ENCODE peak calls at places on chromosomes 11 and 22, in five cellular contexts. G is amniotic epithelial cell; U is activated naive CD4-positive, alpha-beta T cell; I is GM03348; V is PC-3. S is an unnamed sample.

GRCh38 chr11:75424396-75424795 is 8.6 kb downstream of the KLHL35 start:
- DNase-seq in I (no peak), V (no peak), U (no peak), G (no peak), S (no peak)

GRCh38 chr11:12088047-12088481 is 22.3 kb upstream of the MICAL2 start:
- DNase-seq in I (peak), V (peak), G (no peak), U (no peak), S (peak)

GRCh38 chr22:20922141-20922751 is 5.0 kb downstream of the CRKL start:
- DNase-seq in G (no peak), I (no peak), U (no peak), V (peak), S (no peak)

GRCh38 chr11:65535102-65535501 is 10.2 kb downstream of the SCYL1 start:
- DNase-seq in I (no peak), V (no peak), U (no peak), G (no peak), S (no peak)

GRCh38 chr11:118341749-118342489 is 586 bp downstream of the CD3D start:
- DNase-seq in I (no peak), U (no peak), V (no peak), G (no peak), S (no peak)

GRCh38 chr11:123084454-123084853 is 22.5 kb upstream of the HSPA8 start:
- DNase-seq in V (no peak), G (no peak), U (no peak), I (no peak), S (no peak)

GRCh38 chr22:33062402-33062801 is 4.2 kb upstream of the SYN3 start:
- DNase-seq in V (no peak), I (no peak), G (no peak), U (no peak), S (no peak)

GRCh38 chr11:110086892-110087309 is 6.3 kb upstream of the ZC3H12C start:
- DNase-seq in U (no peak), G (peak), V (peak), I (peak), S (no peak)

GRCh38 chr11:66047541-66048365 is 1.2 kb downstream of the GAL3ST3 start:
- DNase-seq in I (no peak), V (no peak), U (no peak), G (no peak), S (no peak)

GRCh38 chr11:12526789-12527188 is 147.4 kb upstream of the TEAD1 start:
- DNase-seq in V (peak), U (no peak), G (peak), I (peak), S (no peak)

GRCh38 chr22:19341500-19341899 is 50.0 kb upstream of the CLTCL1 start:
- DNase-seq in V (no peak), I (no peak), U (no peak), G (no peak), S (no peak)

GRCh38 chr11:86978756-86979608 is 23.8 kb upstream of the FZD4 start:
- DNase-seq in G (peak), V (peak), U (no peak), I (peak), S (no peak)

GRCh38 chr11:128908391-128909246 is 17.5 kb downstream of the KCNJ5 start:
- DNase-seq in G (peak), V (peak), U (no peak), I (peak), S (peak)

GRCh38 chr11:116353517-116353916 is 419.3 kb downstream of the BUD13 start:
- DNase-seq in U (no peak), I (no peak), G (no peak), V (no peak), S (no peak)

GRCh38 chr11:10305262-10305963 is 540 bp downstream of the ADM start:
- DNase-seq in V (peak), G (no peak), U (no peak), I (peak), S (peak)

GRCh38 chr22:17366329-17366728 is 2.9 kb upstream of the CECR2 start:
- DNase-seq in I (no peak), G (no peak), U (no peak), V (no peak), S (no peak)

GRCh38 chr11:134349802-134350355 is 18.1 kb downstream of the GLB1L2 start:
- DNase-seq in I (no peak), G (no peak), V (no peak), U (no peak), S (no peak)

GRCh38 chr11:96154802-96155520 is 188.0 kb downstream of the MAML2 start:
- DNase-seq in V (peak), U (no peak), I (peak), G (peak), S (no peak)

GRCh38 chr11:134223066-134223465 is 701 bp downstream of the NCAPD3 start:
- DNase-seq in I (no peak), G (no peak), U (no peak), V (peak), S (no peak)

GRCh38 chr11:9473408-9473807 is 12.6 kb downstream of the ZNF143 start:
- DNase-seq in G (no peak), U (no peak), V (no peak), I (no peak), S (no peak)

GRCh38 chr11:74492084-74492483 is 1.4 kb downstream of the LIPT2 start:
- DNase-seq in U (no peak), G (no peak), I (no peak), V (peak), S (no peak)

GRCh38 chr11:120540744-120541143 is 29.2 kb downstream of the GRIK4 start:
- DNase-seq in G (peak), V (no peak), U (no peak), I (no peak), S (no peak)

GRCh38 chr22:41524809-41525449 is 19.3 kb downstream of the POLR3H start:
- DNase-seq in V (no peak), G (peak), U (no peak), I (no peak), S (no peak)

GRCh38 chr11:118152552-118153471 is at the start of gene SCN4B:
- DNase-seq in G (peak), U (no peak), I (peak), V (peak), S (peak)

GRCh38 chr11:128207861-128208321 is 379.5 kb downstream of the ETS1 start:
- DNase-seq in G (peak), I (peak), U (no peak), V (peak), S (no peak)

GRCh38 chr11:40338739-40339138 is 1120.7 kb downstream of the LRRC4C start:
- DNase-seq in G (peak), V (peak), U (no peak), I (peak), S (no peak)

GRCh38 chr11:69595805-69596665 is 44.9 kb upstream of the CCND1 start:
- DNase-seq in G (no peak), I (no peak), V (no peak), U (no peak), S (no peak)

GRCh38 chr11:107243929-107244328 is 213.7 kb downstream of the CWF19L2 start:
- DNase-seq in G (no peak), V (no peak), U (no peak), I (no peak), S (no peak)

GRCh38 chr11:88300888-88301477 is 36.6 kb downstream of the CTSC start:
- DNase-seq in V (no peak), U (no peak), I (no peak), G (no peak), S (no peak)

S was measured in sigmoid colon.